ENCODE peak calls at places on chromosomes 16 and 17, in five cellular contexts. G is H1, U is K562, Y is GM12878, M is SK-N-SH. H is an unnamed sample.
A peak's percentile ranks its signal among the peaks of the same experiment; 100 is the strongest.

GRCh38 chr16:56013962-56014552 is 138.9 kb upstream of the CES5A start:
- DNase-seq in M (no peak), G (peak; percentile 91), Y (no peak), U (peak; percentile 20), H (peak; percentile 11)

GRCh38 chr16:51146256-51146924 is 4.7 kb downstream of the SALL1 start:
- DNase-seq in U (no peak), M (peak; percentile 24), G (peak; percentile 33), Y (no peak), H (no peak)

GRCh38 chr17:72004476-72005331 is 116.1 kb upstream of the SOX9 start:
- DNase-seq in G (no peak), U (no peak), Y (peak; percentile 79), M (no peak), H (no peak)

GRCh38 chr17:11990363-11990983 is 6.8 kb downstream of the ZNF18 start:
- DNase-seq in G (no peak), Y (no peak), M (no peak), U (no peak), H (no peak)

GRCh38 chr16:24996731-24997130 is 18.4 kb downstream of the ARHGAP17 start:
- DNase-seq in M (no peak), U (no peak), Y (no peak), G (no peak), H (no peak)

GRCh38 chr16:88636488-88637265 is 1.7 kb upstream of the IL17C start:
- DNase-seq in U (no peak), M (no peak), G (no peak), Y (no peak), H (no peak)

GRCh38 chr16:10776280-10776679 is 32.6 kb downstream of the NUBP1 start:
- DNase-seq in Y (peak; percentile 78), M (no peak), G (no peak), U (no peak), H (no peak)

GRCh38 chr16:69478685-69479084 is 54.3 kb downstream of the CYB5B start:
- DNase-seq in G (no peak), M (no peak), Y (no peak), U (no peak), H (no peak)

GRCh38 chr16:23227529-23227928 is 45.0 kb downstream of the SCNN1G start:
- DNase-seq in M (no peak), U (peak; percentile 76), Y (no peak), G (no peak), H (no peak)

GRCh38 chr16:81280393-81280792 is 34.4 kb upstream of the GAN start:
- DNase-seq in Y (no peak), U (no peak), M (no peak), G (no peak), H (no peak)

GRCh38 chr17:4412933-4413831 is 20.6 kb upstream of the SPNS3 start:
- DNase-seq in U (peak; percentile 75), M (peak; percentile 85), G (peak; percentile 99), Y (peak; percentile 48), H (no peak)

GRCh38 chr16:1876468-1876867 is 4.5 kb upstream of the MEIOB start:
- DNase-seq in Y (peak; percentile 20), U (no peak), M (no peak), G (no peak), H (no peak)

GRCh38 chr17:59706900-59707181 is 389 bp downstream of the PTRH2 start:
- DNase-seq in U (no peak), M (no peak), G (no peak), Y (no peak), H (no peak)

GRCh38 chr17:3937359-3937758 is 21.1 kb upstream of the P2RX1 start:
- DNase-seq in G (no peak), Y (no peak), M (no peak), U (no peak), H (no peak)

GRCh38 chr17:78249074-78249835 is 17.8 kb downstream of the TMEM235 start:
- DNase-seq in Y (no peak), G (no peak), U (no peak), M (no peak), H (no peak)

GRCh38 chr16:17050468-17050867 is 420.3 kb downstream of the XYLT1 start:
- DNase-seq in M (no peak), G (no peak), U (no peak), Y (no peak), H (no peak)

GRCh38 chr16:84184775-84185174 is 2.1 kb downstream of the TAF1C start:
- DNase-seq in G (no peak), U (no peak), Y (no peak), M (no peak), H (no peak)

GRCh38 chr17:41844971-41845370 is 7.3 kb downstream of the KLHL10 start:
- DNase-seq in M (no peak), G (no peak), Y (no peak), U (no peak), H (no peak)

GRCh38 chr17:40538019-40538935 is 27.0 kb downstream of the CCR7 start:
- DNase-seq in G (no peak), M (no peak), Y (no peak), U (no peak), H (no peak)

GRCh38 chr17:65453204-65453931 is 108.1 kb downstream of the AXIN2 start:
- DNase-seq in U (no peak), G (no peak), Y (no peak), M (no peak), H (no peak)

GRCh38 chr17:75338335-75338734 is 49.1 kb upstream of the SLC25A19 start:
- DNase-seq in M (no peak), G (no peak), U (peak; percentile 10), Y (no peak), H (peak; percentile 60)

GRCh38 chr17:40480501-40481003 is 20.9 kb downstream of the TNS4 start:
- DNase-seq in M (no peak), G (no peak), Y (peak; percentile 8), U (no peak), H (peak; percentile 62)

GRCh38 chr16:16004314-16004749 is 54.9 kb downstream of the ABCC1 start:
- DNase-seq in G (no peak), Y (no peak), M (no peak), U (no peak), H (no peak)

GRCh38 chr17:40345161-40346034 is 19.1 kb downstream of the GJD3 start:
- DNase-seq in Y (no peak), M (peak; percentile 74), U (peak; percentile 84), G (peak; percentile 87), H (no peak)

GRCh38 chr17:75814900-75815373 is 29.3 kb downstream of the UNC13D start:
- DNase-seq in G (no peak), Y (no peak), U (no peak), M (peak; percentile 47), H (no peak)

GRCh38 chr17:14061666-14062560 is 7.4 kb upstream of the COX10 start:
- DNase-seq in M (no peak), U (no peak), Y (no peak), G (no peak), H (no peak)

GRCh38 chr16:28204211-28204610 is 7.6 kb downstream of the XPO6 start:
- DNase-seq in Y (no peak), U (no peak), M (no peak), G (no peak), H (no peak)

GRCh38 chr17:78839762-78840529 is 668 bp downstream of the USP36 start:
- DNase-seq in Y (no peak), G (no peak), M (peak; percentile 79), U (peak; percentile 53), H (peak; percentile 29)

GRCh38 chr17:69716571-69716970 is 302.1 kb downstream of the MAP2K6 start:
- DNase-seq in M (no peak), U (no peak), Y (no peak), G (no peak), H (no peak)

GRCh38 chr16:31216116-31216469 is 842 bp downstream of the PYDC1 start:
- DNase-seq in Y (no peak), M (no peak), G (no peak), U (no peak), H (no peak)

GRCh38 chr17:18981385-18981641 is 23.3 kb downstream of the FAM83G start:
- DNase-seq in G (no peak), U (no peak), Y (no peak), M (no peak), H (no peak)

GRCh38 chr17:43092891-43093290 is 32.3 kb downstream of the BRCA1 start:
- DNase-seq in G (no peak), M (no peak), Y (no peak), U (no peak), H (no peak)

GRCh38 chr16:2913603-2914002 is 1.9 kb downstream of the FLYWCH1 start:
- DNase-seq in G (no peak), U (no peak), M (no peak), Y (no peak), H (no peak)

DNA sequence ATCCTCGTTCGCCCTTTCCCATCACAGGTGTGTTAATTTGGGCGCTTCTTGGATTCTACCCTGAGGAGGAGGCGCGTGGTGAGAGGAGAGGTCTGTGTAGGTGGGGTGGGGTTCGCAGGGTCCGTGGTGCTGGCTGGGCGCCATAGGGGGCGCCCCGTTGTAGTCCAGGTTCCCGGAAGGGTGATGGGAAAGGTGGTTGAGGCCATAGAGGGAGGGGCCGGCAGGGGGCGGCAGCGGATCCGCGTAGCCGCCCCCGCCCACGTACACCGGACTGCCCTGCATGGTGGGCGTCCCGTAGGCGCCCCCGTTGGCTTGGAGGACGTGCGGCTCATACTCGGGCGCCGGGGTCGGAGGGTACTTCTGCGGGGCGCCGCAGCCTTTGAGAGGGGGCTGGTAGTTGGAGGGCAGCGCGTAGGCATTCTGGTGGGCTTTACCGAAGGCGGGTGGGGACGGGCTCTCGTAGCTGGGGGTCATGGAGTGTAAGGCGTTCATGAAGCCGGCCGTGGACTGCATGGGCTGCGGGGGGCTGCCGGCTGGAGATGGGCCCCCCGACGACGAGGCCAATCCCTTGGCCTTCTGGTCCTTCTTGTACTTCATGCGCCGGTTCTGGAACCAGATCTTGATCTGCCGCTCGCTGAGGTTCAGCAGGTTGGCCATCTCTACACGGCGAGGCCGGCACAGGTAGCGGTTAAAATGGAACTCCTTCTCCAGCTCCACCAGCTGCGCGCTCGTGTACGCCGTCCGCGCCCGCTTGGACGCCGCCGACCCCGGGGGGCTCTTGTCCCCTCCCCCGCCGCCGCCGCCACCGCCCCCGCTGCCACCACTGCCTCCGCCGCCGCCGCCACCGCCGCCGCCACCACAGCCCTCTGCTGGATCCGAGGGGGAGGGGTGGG is 5.7 kb upstream of the HOXB2 start:
- DNase-seq in U (no peak), G (no peak), M (no peak), Y (no peak), H (no peak)
- H3K27me3 ChIP-seq in U (no peaks in the 10 kb centered on the region), G (peaks cover 100% of the 10 kb centered on the region), M (peaks cover 93% of the 10 kb centered on the region), Y (no peaks in the 10 kb centered on the region), H (peaks cover 46% of the 10 kb centered on the region)

GRCh38 chr17:15930426-15930825 is 14.5 kb upstream of the ADORA2B start:
- DNase-seq in U (no peak), G (no peak), M (no peak), Y (no peak), H (no peak)
- TF ChIP-seq GABPA in U (no peak), G (no peak), M (no peak), Y (no peak), H (no peak)

GRCh38 chr16:86126891-86127290 is 227.9 kb downstream of the IRF8 start:
- DNase-seq in M (no peak), Y (no peak), G (no peak), U (no peak), H (no peak)
- H3K27me3 ChIP-seq in M (peaks cover 68% of the 10 kb centered on the region), Y (peaks cover 4% of the 10 kb centered on the region), G (no peaks in the 10 kb centered on the region), U (peaks cover 21% of the 10 kb centered on the region), H (no peaks in the 10 kb centered on the region)

GRCh38 chr16:58487566-58488351 is 12.2 kb upstream of the NDRG4 start:
- DNase-seq in G (peak; percentile 96), M (peak; percentile 92), U (peak; percentile 84), Y (no peak), H (peak; percentile 63)
- TF ChIP-seq GABPA in G (peak; percentile 55), M (no peak), U (no peak), Y (no peak), H (no peak)

GRCh38 chr17:77208217-77208808 is 67.5 kb downstream of the SEC14L1 start:
- DNase-seq in Y (no peak), M (no peak), G (no peak), U (no peak), H (no peak)
- H3K27me3 ChIP-seq in Y (no peaks in the 10 kb centered on the region), M (no peaks in the 10 kb centered on the region), G (no peaks in the 10 kb centered on the region), U (no peaks in the 10 kb centered on the region), H (no peaks in the 10 kb centered on the region)

H was measured in HL-60.